ENCODE peak calls at places on chromosome 17, in four cellular contexts. S is AG04450, F is fibroblast of lung, G is dorsolateral prefrontal cortex. E is an unnamed sample.

GRCh38 chr17:3555189-3555796 is 2.3 kb downstream of the TRPV3 start:
- DNase-seq in S (no peak), F (no peak), G (no peak), E (no peak)

GRCh38 chr17:34382586-34383224 is 19.7 kb upstream of the CCL1 start:
- DNase-seq in S (no peak), F (no peak), G (no peak), E (no peak)

GRCh38 chr17:37792787-37793186 is 47.9 kb upstream of the HNF1B start:
- DNase-seq in S (no peak), F (no peak), G (no peak), E (peak)

GRCh38 chr17:1865252-1866037 is 35.6 kb downstream of the RPA1 start:
- DNase-seq in S (no peak), F (peak), G (no peak), E (no peak)

GRCh38 chr17:12667299-12667958 is 1.7 kb downstream of the MYOCD start:
- DNase-seq in S (peak), F (peak), G (no peak), E (peak)

GRCh38 chr17:64679710-64680216 is 17.7 kb upstream of the SMURF2 start:
- DNase-seq in S (peak), F (peak), G (no peak), E (peak)

GRCh38 chr17:27511154-27511553 is 54.9 kb downstream of the KSR1 start:
- DNase-seq in S (no peak), F (no peak), G (no peak), E (no peak)

GRCh38 chr17:36089888-36090836 is at the start of gene CCL3:
- DNase-seq in S (no peak), F (no peak), G (no peak), E (no peak)

GRCh38 chr17:27446569-27447301 is 9.5 kb upstream of the KSR1 start:
- DNase-seq in S (peak), F (peak), G (no peak), E (peak)

GRCh38 chr17:79162012-79162577 is 87.5 kb downstream of the ENGASE start:
- DNase-seq in S (no peak), F (no peak), G (no peak), E (no peak)

GRCh38 chr17:70405492-70406220 is 236.3 kb downstream of the KCNJ2 start:
- DNase-seq in S (peak), F (peak), G (no peak), E (peak)

GRCh38 chr17:77124192-77124908 is 16.4 kb upstream of the SEC14L1 start:
- DNase-seq in S (no peak), F (no peak), G (no peak), E (peak)

GRCh38 chr17:29933379-29933778 is 3.4 kb upstream of the SSH2 start:
- DNase-seq in S (no peak), F (peak), G (no peak), E (no peak)

GRCh38 chr17:50132104-50132794 is 2.3 kb upstream of the SAMD14 start:
- DNase-seq in S (no peak), F (no peak), G (no peak), E (no peak)

GRCh38 chr17:27824745-27825144 is 24.4 kb upstream of the NOS2 start:
- DNase-seq in S (no peak), F (no peak), G (no peak), E (no peak)

GRCh38 chr17:57048096-57048495 is 37.0 kb upstream of the AKAP1 start:
- DNase-seq in S (no peak), F (no peak), G (no peak), E (no peak)

DNA sequence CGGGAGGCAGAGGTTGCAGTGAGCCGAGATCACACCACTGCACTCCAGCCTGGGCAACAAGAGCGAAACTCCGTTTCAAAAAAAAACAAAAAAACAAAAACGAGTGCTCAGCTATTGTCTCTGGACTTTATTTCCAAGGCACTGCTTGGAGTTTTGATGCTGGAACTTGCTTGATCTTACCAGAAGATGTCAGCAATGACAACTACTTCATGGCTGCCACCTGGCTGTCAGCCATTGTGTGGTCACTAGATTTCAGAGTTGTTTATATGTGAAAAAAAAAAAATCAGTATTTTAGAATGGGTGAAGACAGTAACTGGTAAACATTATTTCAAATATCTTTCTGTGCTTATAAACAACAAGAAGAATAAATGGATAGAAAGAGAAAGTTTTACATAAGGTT is 26.3 kb upstream of the OR4D1 start:
- DNase-seq in S (no peak), F (peak), G (no peak), E (no peak)
- TF ChIP-seq CTCF in S (no peak), F (no peak), G (no peak), E (peak)

GRCh38 chr17:43912635-43913304 is 5.4 kb upstream of the MPP2 start:
- DNase-seq in S (no peak), F (no peak), G (no peak), E (no peak)
- TF ChIP-seq CTCF in S (no peak), F (no peak), G (no peak), E (no peak)

DNA sequence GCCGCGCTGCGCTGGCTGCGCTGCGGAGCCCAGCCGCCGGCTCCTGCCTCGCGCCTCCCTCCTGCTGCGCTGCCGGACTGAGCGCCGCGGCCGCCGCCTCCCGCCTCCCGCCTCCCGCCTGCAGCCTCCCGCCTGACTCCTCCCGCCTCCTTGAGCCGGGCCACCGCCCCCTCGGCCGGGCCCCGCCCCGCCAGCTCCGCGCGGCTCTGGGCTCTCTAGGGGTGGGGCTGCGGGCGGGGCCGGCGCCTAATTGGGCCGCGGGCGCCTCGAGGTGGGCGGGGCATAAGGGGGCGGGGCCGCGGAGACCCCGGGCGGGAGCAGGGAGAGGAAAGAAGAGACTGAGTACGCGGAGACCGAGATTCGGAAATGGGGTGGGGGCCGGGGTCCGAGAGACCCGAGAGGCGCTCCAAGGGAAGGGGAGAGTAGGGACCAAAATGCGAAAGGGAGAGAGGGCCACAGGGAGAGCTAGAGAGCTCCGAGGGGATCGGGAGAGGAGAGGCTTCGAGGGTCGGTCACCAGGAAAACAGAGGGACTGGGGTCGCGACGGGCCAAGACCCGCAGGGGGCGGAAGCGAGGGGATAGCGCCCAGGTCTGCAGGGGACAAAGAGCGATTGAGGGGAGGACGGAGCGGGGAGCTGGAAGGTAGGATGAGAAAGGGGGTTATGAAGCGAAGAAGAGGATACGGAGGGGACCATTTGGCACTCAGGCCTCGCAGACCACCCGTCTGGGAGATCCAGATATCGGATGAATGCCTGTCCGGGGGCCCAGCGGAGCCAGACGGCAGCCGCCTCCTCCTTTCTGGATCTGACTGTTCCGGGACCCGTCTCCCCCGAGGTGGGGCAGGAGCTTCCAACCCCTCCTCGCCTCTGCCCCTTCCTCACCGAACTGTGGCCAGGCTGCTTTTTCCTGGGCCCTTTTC is at the start of gene C1QL1:
- DNase-seq in S (peak), F (peak), G (peak), E (peak)
- TF ChIP-seq CTCF in S (peak), F (peak), G (no peak), E (peak)

DNA sequence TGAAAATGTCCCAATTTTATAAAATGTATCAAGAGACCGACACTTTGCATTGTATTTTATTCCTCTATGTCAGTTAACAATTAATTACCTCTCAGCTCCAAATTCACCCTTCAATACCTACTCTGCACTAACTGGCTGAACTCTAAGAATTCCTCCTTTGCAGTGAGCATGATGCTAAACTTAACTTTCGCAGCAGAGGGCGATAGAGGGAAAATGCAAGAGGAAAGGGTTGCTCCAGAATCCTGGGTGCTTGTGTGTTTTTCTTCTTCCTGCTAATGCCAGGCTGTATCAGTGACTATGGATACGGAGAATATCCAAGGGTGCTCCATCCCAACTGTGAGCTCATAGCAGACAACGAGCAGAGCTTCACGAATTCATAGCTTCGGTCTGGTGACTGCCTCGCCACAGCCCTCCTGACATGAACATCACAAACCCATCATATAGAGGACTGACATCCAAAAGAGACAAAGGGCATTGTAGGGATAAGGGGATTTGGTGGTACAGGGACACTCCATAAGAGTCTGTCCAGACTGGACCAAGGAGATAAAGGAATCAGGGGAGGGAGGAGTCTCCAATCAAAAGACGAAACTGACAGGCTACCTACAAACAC is 172.9 kb downstream of the STX8 start:
- DNase-seq in S (no peak), F (peak), G (no peak), E (no peak)
- TF ChIP-seq CTCF in S (peak), F (peak), G (peak), E (peak)

GRCh38 chr17:74603032-74603635 is 11.1 kb upstream of the CD300LD start:
- DNase-seq in S (no peak), F (no peak), G (no peak), E (no peak)

GRCh38 chr17:74603746-74604145 is 11.7 kb upstream of the CD300LD start:
- DNase-seq in S (no peak), F (no peak), G (no peak), E (no peak)

GRCh38 chr17:74604748-74605147 is 12.7 kb upstream of the CD300LD start:
- DNase-seq in S (no peak), F (no peak), G (no peak), E (no peak)

GRCh38 chr17:74605361-74605760 is 13.3 kb upstream of the CD300LD start:
- DNase-seq in S (peak), F (peak), G (peak), E (peak)

DNA sequence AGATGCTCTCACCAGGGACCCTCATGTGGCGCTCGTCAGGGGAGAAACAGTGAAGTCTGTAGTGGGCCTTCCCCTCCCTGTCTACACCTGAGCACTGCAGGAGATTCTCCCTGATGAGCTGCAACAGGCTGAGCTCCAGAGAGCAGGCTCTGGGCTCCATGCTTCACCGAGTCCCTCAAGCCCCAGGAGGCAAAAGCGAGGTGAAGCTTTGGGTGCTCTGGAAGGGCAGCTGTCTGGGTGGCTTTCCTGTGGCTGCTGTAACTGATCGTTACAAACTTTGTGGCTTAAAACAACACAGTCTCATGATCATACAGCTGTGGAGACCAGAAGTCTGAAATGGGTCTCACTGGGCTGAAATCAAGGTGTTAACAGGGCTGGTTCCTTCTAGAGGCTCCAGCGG is 12.1 kb upstream of the CD300LD start:
- DNase-seq in S (no peak), F (no peak), G (no peak), E (no peak)
- TF ChIP-seq CTCF in S (no peak), F (no peak), G (no peak), E (no peak)

GRCh38 chr17:82389379-82389778 is 17.8 kb downstream of the UTS2R start:
- DNase-seq in S (no peak), F (no peak), G (no peak), E (no peak)

GRCh38 chr17:82388922-82389283 is 17.3 kb downstream of the UTS2R start:
- DNase-seq in S (no peak), F (no peak), G (no peak), E (no peak)

GRCh38 chr17:82387577-82388106 is 16.1 kb downstream of the UTS2R start:
- DNase-seq in S (no peak), F (no peak), G (no peak), E (no peak)

GRCh38 chr17:82386881-82387498 is 15.4 kb downstream of the UTS2R start:
- DNase-seq in S (no peak), F (no peak), G (no peak), E (no peak)

GRCh38 chr17:82388223-82388921 is 16.8 kb downstream of the UTS2R start:
- DNase-seq in S (no peak), F (no peak), G (no peak), E (no peak)
- TF ChIP-seq CTCF in S (no peak), F (no peak), G (no peak), E (no peak)

GRCh38 chr17:66740226-66740625 is 94.7 kb upstream of the CACNG5 start:
- DNase-seq in S (no peak), F (no peak), G (no peak), E (no peak)

GRCh38 chr17:66733759-66734158 is 101.2 kb upstream of the CACNG5 start:
- DNase-seq in S (no peak), F (no peak), G (no peak), E (no peak)

GRCh38 chr17:66734544-66734943 is 100.4 kb upstream of the CACNG5 start:
- DNase-seq in S (no peak), F (no peak), G (no peak), E (no peak)

GRCh38 chr17:66739553-66739952 is 95.4 kb upstream of the CACNG5 start:
- DNase-seq in S (no peak), F (no peak), G (no peak), E (no peak)

DNA sequence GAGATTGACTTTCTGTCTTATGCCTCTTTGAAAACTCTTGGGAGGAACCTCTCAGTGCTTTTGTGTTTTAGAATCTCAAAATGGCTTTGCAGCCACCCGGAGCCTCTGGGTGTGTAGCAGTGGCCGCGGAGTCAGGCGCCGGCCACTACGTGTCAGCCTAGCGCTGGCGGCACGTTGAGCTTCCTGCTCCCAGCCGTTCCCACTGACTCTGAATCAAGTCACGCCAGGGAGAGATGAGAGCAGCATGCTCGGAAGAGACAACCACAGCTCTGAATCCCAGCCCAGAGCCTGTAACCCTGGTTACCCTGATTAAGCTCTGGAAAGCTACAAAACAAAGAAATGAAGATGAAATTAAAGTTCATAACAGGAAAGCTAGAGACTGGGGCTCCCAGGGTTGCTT is 97.4 kb upstream of the CACNG5 start:
- DNase-seq in S (no peak), F (peak), G (peak), E (no peak)
- TF ChIP-seq CTCF in S (peak), F (peak), G (no peak), E (peak)

DNA sequence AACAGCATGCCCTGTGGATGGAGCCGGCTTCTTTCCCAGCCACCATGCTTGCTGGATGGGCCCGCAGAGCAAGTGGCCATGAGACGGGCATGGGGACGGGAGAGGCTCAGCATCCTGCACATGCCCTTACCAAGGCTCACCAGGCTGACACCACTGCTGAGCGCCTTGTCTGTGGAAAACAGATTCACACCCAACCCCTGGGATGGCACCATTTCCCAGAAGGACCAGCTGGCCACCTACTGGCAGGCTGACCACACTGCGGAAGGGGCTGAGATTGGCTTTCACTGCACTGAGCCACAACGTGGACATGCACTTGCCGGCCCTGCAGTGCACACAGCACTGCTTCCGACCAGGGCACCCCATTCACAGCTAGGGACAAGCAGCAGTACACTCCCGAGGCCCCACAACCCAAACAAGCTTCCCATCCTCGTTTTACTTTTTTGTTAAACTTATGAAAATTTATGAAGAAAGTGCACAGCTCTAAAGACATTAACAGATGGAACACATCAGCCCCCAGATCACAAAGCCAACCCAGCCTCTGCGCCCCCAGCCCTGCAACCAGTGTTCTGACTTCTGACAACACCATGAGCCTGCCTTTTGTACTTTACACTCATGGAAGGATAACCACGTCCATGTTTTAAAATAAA is 13.9 kb upstream of the KRTAP17-1 start:
- DNase-seq in S (no peak), F (peak), G (no peak), E (no peak)
- TF ChIP-seq CTCF in S (peak), F (peak), G (peak), E (peak)